ENCODE peak calls at places on chromosome 12, in ten cellular contexts. S is cardiac fibroblast, H is chondrocyte, O is HFFc6, Z is EL, A is WTC11, D is AG09319, G is GM13976, N is left lung, J is fibroblast of pulmonary artery. U is an unnamed sample.

GRCh38 chr12:57844725-57845477 is 1.6 kb downstream of the CTDSP2 start:
- DNase-seq in S (peak; percentile 95), H (no peak), O (peak; percentile 91), Z (peak; percentile 91), A (peak; percentile 69), D (peak; percentile 86), G (peak; percentile 68), N (peak; percentile 85), J (peak; percentile 90), U (no peak)

GRCh38 chr12:105317942-105318614 is 12.4 kb upstream of the C12orf75 start:
- DNase-seq in S (no peak), H (no peak), O (peak; percentile 84), Z (peak; percentile 65), A (no peak), D (no peak), G (no peak), N (no peak), J (no peak), U (no peak)

GRCh38 chr12:76375470-76375869 is 27.3 kb upstream of the BBS10 start:
- DNase-seq in S (no peak), H (no peak), O (no peak), Z (no peak), A (no peak), D (no peak), G (no peak), N (no peak), J (no peak), U (no peak)

GRCh38 chr12:109277899-109278762 is 31.0 kb downstream of the FOXN4 start:
- DNase-seq in S (peak; percentile 37), H (no peak), O (no peak), Z (no peak), A (no peak), D (peak; percentile 19), G (no peak), N (no peak), J (peak; percentile 11), U (no peak)

GRCh38 chr12:3077572-3078081 is 448 bp downstream of the TSPAN9 start:
- DNase-seq in S (peak; percentile 72), H (no peak), O (peak; percentile 16), Z (peak; percentile 8), A (peak; percentile 37), D (no peak), G (peak; percentile 44), N (no peak), J (peak; percentile 65), U (no peak)

GRCh38 chr12:20486233-20486632 is 117.9 kb downstream of the PDE3A start:
- DNase-seq in S (no peak), H (no peak), O (peak; percentile 42), Z (peak; percentile 39), A (no peak), D (no peak), G (no peak), N (no peak), J (no peak), U (no peak)

GRCh38 chr12:57133916-57134315 is 5.6 kb downstream of the LRP1 start:
- DNase-seq in S (no peak), H (no peak), O (no peak), Z (no peak), A (no peak), D (no peak), G (no peak), N (no peak), J (no peak), U (no peak)

GRCh38 chr12:15782667-15783066 is 6.5 kb downstream of the EPS8 start:
- DNase-seq in S (peak; percentile 33), H (no peak), O (no peak), Z (no peak), A (no peak), D (no peak), G (no peak), N (no peak), J (no peak), U (no peak)

GRCh38 chr12:12954361-12954760 is 2.4 kb upstream of the GPRC5D start:
- DNase-seq in S (no peak), H (no peak), O (no peak), Z (peak; percentile 20), A (no peak), D (no peak), G (no peak), N (no peak), J (peak; percentile 12), U (no peak)

GRCh38 chr12:115051378-115051777 is 367.4 kb upstream of the TBX3 start:
- DNase-seq in S (no peak), H (no peak), O (no peak), Z (no peak), A (no peak), D (no peak), G (no peak), N (no peak), J (no peak), U (no peak)

U was measured in vagina.